ENCODE peak calls at places on chromosome 5, in seven cellular contexts. K is amygdala, B is NCI-H1417, P is Right ventricle myocardium superior, X is NCI-H2171 treated with DMSO at 0.1 percent for 48 hours, Y is KBM-7, T is posterior cingulate gyrus. J is an unnamed sample.

GRCh38 chr5:61020415-61020814 is 75.4 kb downstream of the NDUFAF2 start:
- DNase-seq in Y (no peak), K (no peak), T (no peak), B (peak), P (peak), X (no peak), J (no peak)

GRCh38 chr5:523658-524441 is 399 bp downstream of the SLC9A3 start:
- DNase-seq in B (no peak), X (peak), Y (no peak), P (no peak), T (no peak), K (no peak), J (peak)

GRCh38 chr5:1484416-1485319 is 39.1 kb downstream of the LPCAT1 start:
- DNase-seq in B (no peak), P (no peak), Y (no peak), K (no peak), T (no peak), X (no peak), J (no peak)

GRCh38 chr5:168162464-168162863 is 129.0 kb upstream of the WWC1 start:
- DNase-seq in T (no peak), P (no peak), B (peak), Y (no peak), K (no peak), X (peak), J (no peak)

GRCh38 chr5:60455589-60455988 is 244.4 kb downstream of the DEPDC1B start:
- DNase-seq in Y (no peak), K (no peak), T (no peak), B (no peak), X (no peak), P (no peak), J (no peak)

GRCh38 chr5:181159286-181160143 is 12.1 kb downstream of the OR2V2 start:
- DNase-seq in Y (peak), X (peak), T (peak), K (peak), B (peak), P (peak), J (peak)

GRCh38 chr5:32044904-32045303 is 129.2 kb downstream of the GOLPH3 start:
- DNase-seq in Y (no peak), K (no peak), T (no peak), P (no peak), X (no peak), B (no peak), J (no peak)

GRCh38 chr5:98109561-98110006 is 663.9 kb upstream of the RGMB start:
- DNase-seq in K (no peak), X (no peak), Y (no peak), T (no peak), B (no peak), P (no peak), J (no peak)

GRCh38 chr5:132026516-132027008 is 15.1 kb upstream of the ACSL6 start:
- DNase-seq in B (no peak), K (no peak), P (no peak), T (no peak), X (no peak), Y (no peak), J (no peak)

GRCh38 chr5:170182461-170182860 is 50.3 kb upstream of the C5orf58 start:
- DNase-seq in X (no peak), B (no peak), Y (no peak), K (no peak), P (no peak), T (no peak), J (no peak)

GRCh38 chr5:158868570-158868969 is 231.1 kb downstream of the EBF1 start:
- DNase-seq in Y (no peak), P (no peak), K (no peak), T (no peak), B (no peak), X (no peak), J (no peak)

GRCh38 chr5:142403583-142403982 is 78.8 kb upstream of the SPRY4 start:
- DNase-seq in B (peak), P (no peak), K (no peak), Y (no peak), T (no peak), X (no peak), J (no peak)

GRCh38 chr5:15489571-15490235 is 10.3 kb upstream of the FBXL7 start:
- DNase-seq in B (no peak), X (no peak), T (no peak), P (no peak), K (no peak), Y (no peak), J (no peak)

GRCh38 chr5:89260254-89260653 is 377.3 kb upstream of the MEF2C start:
- DNase-seq in B (no peak), T (no peak), P (no peak), Y (no peak), K (no peak), X (no peak), J (no peak)

GRCh38 chr5:9833871-9834270 is 203.7 kb upstream of the TAS2R1 start:
- DNase-seq in T (no peak), B (no peak), X (no peak), Y (no peak), P (no peak), K (no peak), J (peak)

GRCh38 chr5:143008809-143009521 is 238.8 kb downstream of the ARHGAP26 start:
- DNase-seq in P (no peak), B (no peak), T (no peak), K (no peak), X (peak), Y (peak), J (no peak)

J was measured in endodermal cell.